ENCODE peak calls at places on chromosomes 6 and 20, in six cellular contexts. One of them, this sample, is unnamed.

GRCh38 chr6:113427617-113428016 is 429.5 kb upstream of the MARCKS start:
- DNase-seq in astrocyte of the cerebellum: no peak
- DNase-seq in thoracic aorta: no peak
- DNase-seq in ovary: no peak
- DNase-seq in Peyer's patch: no peak
- DNase-seq in choroid plexus epithelial cell: no peak
- DNase-seq in this sample: no peak

GRCh38 chr20:57457243-57457761 is 66.1 kb downstream of the RBM38 start:
- DNase-seq in Peyer's patch: no peak
- DNase-seq in astrocyte of the cerebellum: no peak
- DNase-seq in choroid plexus epithelial cell: no peak
- DNase-seq in ovary: no peak
- DNase-seq in thoracic aorta: no peak
- DNase-seq in this sample: no peak

GRCh38 chr6:44593539-44593944 is 206.0 kb downstream of the CDC5L start:
- DNase-seq in ovary: no peak
- DNase-seq in choroid plexus epithelial cell: peak; percentile 83
- DNase-seq in astrocyte of the cerebellum: peak; percentile 68
- DNase-seq in thoracic aorta: no peak
- DNase-seq in Peyer's patch: peak; percentile 54
- DNase-seq in this sample: peak; percentile 56

GRCh38 chr20:15867899-15868298 is 705.3 kb downstream of the KIF16B start:
- DNase-seq in astrocyte of the cerebellum: no peak
- DNase-seq in thoracic aorta: no peak
- DNase-seq in choroid plexus epithelial cell: no peak
- DNase-seq in ovary: no peak
- DNase-seq in Peyer's patch: no peak
- DNase-seq in this sample: no peak

GRCh38 chr6:33746651-33747100 is at the start of gene IP6K3:
- DNase-seq in ovary: no peak
- DNase-seq in Peyer's patch: no peak
- DNase-seq in astrocyte of the cerebellum: no peak
- DNase-seq in thoracic aorta: no peak
- DNase-seq in choroid plexus epithelial cell: no peak
- DNase-seq in this sample: no peak

GRCh38 chr6:44176935-44177509 is 18.4 kb downstream of the CAPN11 start:
- DNase-seq in astrocyte of the cerebellum: no peak
- DNase-seq in Peyer's patch: peak; percentile 24
- DNase-seq in ovary: no peak
- DNase-seq in choroid plexus epithelial cell: no peak
- DNase-seq in thoracic aorta: no peak
- DNase-seq in this sample: peak; percentile 75

GRCh38 chr6:94130458-94130857 is 711.1 kb upstream of the EPHA7 start:
- DNase-seq in astrocyte of the cerebellum: no peak
- DNase-seq in thoracic aorta: no peak
- DNase-seq in Peyer's patch: no peak
- DNase-seq in ovary: no peak
- DNase-seq in choroid plexus epithelial cell: peak; percentile 13
- DNase-seq in this sample: no peak

GRCh38 chr6:83853178-83853967 is at the start of gene RIPPLY2:
- DNase-seq in ovary: no peak
- DNase-seq in choroid plexus epithelial cell: peak; percentile 36
- DNase-seq in thoracic aorta: no peak
- DNase-seq in astrocyte of the cerebellum: no peak
- DNase-seq in Peyer's patch: no peak
- DNase-seq in this sample: peak; percentile 26

GRCh38 chr6:112680076-112680475 is 332.9 kb downstream of the RFPL4B start:
- DNase-seq in ovary: no peak
- DNase-seq in Peyer's patch: no peak
- DNase-seq in choroid plexus epithelial cell: peak; percentile 26
- DNase-seq in thoracic aorta: no peak
- DNase-seq in astrocyte of the cerebellum: no peak
- DNase-seq in this sample: no peak

GRCh38 chr20:44448753-44449546 is 26.7 kb upstream of the TTPAL start:
- DNase-seq in astrocyte of the cerebellum: no peak
- DNase-seq in ovary: no peak
- DNase-seq in choroid plexus epithelial cell: peak; percentile 26
- DNase-seq in Peyer's patch: no peak
- DNase-seq in thoracic aorta: no peak
- DNase-seq in this sample: peak; percentile 30

GRCh38 chr20:62754122-62754990 is 41.9 kb upstream of the MRGBP start:
- DNase-seq in ovary: no peak
- DNase-seq in astrocyte of the cerebellum: no peak
- DNase-seq in choroid plexus epithelial cell: no peak
- DNase-seq in thoracic aorta: no peak
- DNase-seq in Peyer's patch: no peak
- DNase-seq in this sample: no peak

GRCh38 chr6:22413681-22414305 is 117.0 kb upstream of the PRL start:
- DNase-seq in thoracic aorta: no peak
- DNase-seq in Peyer's patch: no peak
- DNase-seq in choroid plexus epithelial cell: peak; percentile 25
- DNase-seq in ovary: no peak
- DNase-seq in astrocyte of the cerebellum: peak; percentile 24
- DNase-seq in this sample: no peak

GRCh38 chr6:110597754-110598153 is 121.3 kb upstream of the SLC22A16 start:
- DNase-seq in astrocyte of the cerebellum: no peak
- DNase-seq in choroid plexus epithelial cell: no peak
- DNase-seq in ovary: no peak
- DNase-seq in thoracic aorta: no peak
- DNase-seq in Peyer's patch: no peak
- DNase-seq in this sample: no peak

GRCh38 chr20:52494244-52494643 is 302.7 kb upstream of the ZFP64 start:
- DNase-seq in astrocyte of the cerebellum: peak; percentile 4
- DNase-seq in choroid plexus epithelial cell: peak; percentile 86
- DNase-seq in thoracic aorta: no peak
- DNase-seq in ovary: no peak
- DNase-seq in Peyer's patch: no peak
- DNase-seq in this sample: no peak

GRCh38 chr6:1940381-1940780 is 305.0 kb downstream of the GMDS start:
- DNase-seq in choroid plexus epithelial cell: peak; percentile 74
- DNase-seq in thoracic aorta: no peak
- DNase-seq in ovary: no peak
- DNase-seq in astrocyte of the cerebellum: peak; percentile 18
- DNase-seq in Peyer's patch: no peak
- DNase-seq in this sample: peak; percentile 55

GRCh38 chr6:63066053-63066704 is 145.1 kb upstream of the FKBP1C start:
- DNase-seq in ovary: no peak
- DNase-seq in astrocyte of the cerebellum: no peak
- DNase-seq in choroid plexus epithelial cell: no peak
- DNase-seq in Peyer's patch: no peak
- DNase-seq in thoracic aorta: no peak
- DNase-seq in this sample: peak; percentile 21

GRCh38 chr6:89749918-89750317 is 69.7 kb downstream of the MDN1 start:
- DNase-seq in thoracic aorta: no peak
- DNase-seq in Peyer's patch: no peak
- DNase-seq in ovary: no peak
- DNase-seq in choroid plexus epithelial cell: no peak
- DNase-seq in astrocyte of the cerebellum: no peak
- DNase-seq in this sample: no peak

DNA sequence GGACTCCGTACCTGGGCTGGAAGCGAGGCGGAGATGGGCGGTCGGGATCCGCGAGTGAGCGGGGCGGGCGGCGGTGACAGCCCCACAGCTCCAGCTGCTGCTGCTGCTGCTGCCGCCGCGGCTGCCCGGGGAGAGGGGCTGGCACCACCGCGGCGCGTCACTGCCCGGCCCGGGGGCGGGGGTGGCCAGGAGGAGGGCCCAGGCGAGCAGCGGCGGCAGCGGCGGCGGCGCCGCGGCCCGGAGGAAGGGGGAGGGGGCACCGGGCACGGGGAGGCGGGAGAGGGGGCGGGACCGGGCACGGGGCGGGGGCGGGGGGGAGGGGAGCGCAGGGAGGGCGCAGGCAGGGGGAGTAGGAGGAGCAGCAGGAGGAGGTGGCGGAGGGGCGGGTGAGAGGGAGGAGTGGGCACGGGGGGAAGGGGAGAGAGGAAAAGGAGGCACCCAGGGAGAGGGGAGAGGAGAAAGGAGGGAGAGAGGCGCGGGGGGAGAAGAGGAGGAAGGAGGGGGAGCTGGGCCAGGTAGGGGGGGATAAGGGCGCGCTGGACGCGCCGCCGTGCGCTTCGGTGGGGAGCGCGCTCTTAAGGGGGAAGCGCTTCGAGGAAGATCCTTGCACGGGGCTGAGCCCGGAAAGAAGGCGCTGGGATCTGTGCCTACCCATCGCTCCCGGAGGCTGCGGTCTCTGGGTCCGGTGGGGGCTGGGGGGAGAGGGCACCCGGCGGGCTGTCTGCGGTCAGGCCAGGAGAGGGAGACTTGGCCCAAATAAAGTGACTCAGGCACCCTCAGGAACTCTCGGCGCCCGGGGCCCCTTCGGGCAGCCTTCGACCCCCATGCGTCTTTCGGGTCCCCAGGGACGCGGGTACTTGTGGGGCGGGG is 101.5 kb downstream of the NOL4L start:
- DNase-seq in thoracic aorta: no peak
- DNase-seq in Peyer's patch: peak; percentile 31
- DNase-seq in choroid plexus epithelial cell: peak; percentile 72
- DNase-seq in astrocyte of the cerebellum: peak; percentile 39
- DNase-seq in ovary: peak; percentile 64
- DNase-seq in this sample: peak; percentile 68
- TF ChIP-seq CTCF in thoracic aorta: no peak
- TF ChIP-seq CTCF in Peyer's patch: no peak
- TF ChIP-seq CTCF in choroid plexus epithelial cell: no peak
- TF ChIP-seq CTCF in astrocyte of the cerebellum: no peak
- TF ChIP-seq CTCF in ovary: no peak
- TF ChIP-seq CTCF in this sample: no peak

GRCh38 chr6:54244430-54244829 is 63.8 kb upstream of the TINAG start:
- DNase-seq in astrocyte of the cerebellum: no peak
- DNase-seq in Peyer's patch: no peak
- DNase-seq in choroid plexus epithelial cell: peak; percentile 63
- DNase-seq in thoracic aorta: no peak
- DNase-seq in ovary: no peak
- DNase-seq in this sample: no peak
- TF ChIP-seq CTCF in astrocyte of the cerebellum: peak; percentile 46
- TF ChIP-seq CTCF in Peyer's patch: peak; percentile 34
- TF ChIP-seq CTCF in choroid plexus epithelial cell: peak; percentile 64
- TF ChIP-seq CTCF in thoracic aorta: peak; percentile 47
- TF ChIP-seq CTCF in ovary: no peak
- TF ChIP-seq CTCF in this sample: peak; percentile 38

DNA sequence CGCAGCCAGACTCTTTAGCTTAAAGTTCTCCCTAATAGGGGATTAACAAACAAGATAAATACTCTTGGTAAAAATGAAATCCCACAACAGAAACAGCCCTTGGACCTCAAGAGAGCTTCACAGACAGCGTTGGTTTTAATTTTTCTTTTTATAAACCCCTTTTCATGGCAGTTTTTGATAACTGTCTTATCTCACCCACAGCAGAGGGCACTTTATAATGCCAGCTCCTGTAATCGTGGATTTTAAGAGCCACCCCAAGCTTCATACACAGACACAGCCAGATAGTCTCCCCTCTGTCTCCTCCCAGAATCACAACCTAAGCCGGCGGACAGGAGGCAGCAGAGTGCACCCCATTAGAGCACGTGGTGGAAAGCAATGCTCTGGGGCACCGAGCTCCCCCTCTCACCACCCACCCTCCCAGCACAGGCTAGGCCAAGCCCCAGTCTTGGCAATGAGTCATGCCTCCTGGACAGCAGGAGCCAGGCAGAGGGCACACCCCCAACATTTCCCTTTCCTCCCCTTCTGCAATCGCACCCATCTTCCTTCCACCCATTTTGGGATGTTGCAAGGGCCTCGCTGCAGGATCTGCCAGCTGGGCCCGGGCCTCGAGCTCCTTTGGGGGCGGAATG is 2.5 kb downstream of the JAG1 start:
- DNase-seq in Peyer's patch: peak; percentile 32
- DNase-seq in ovary: peak; percentile 84
- DNase-seq in astrocyte of the cerebellum: no peak
- DNase-seq in thoracic aorta: peak; percentile 70
- DNase-seq in choroid plexus epithelial cell: peak; percentile 95
- DNase-seq in this sample: peak; percentile 80
- TF ChIP-seq CTCF in Peyer's patch: peak; percentile 45
- TF ChIP-seq CTCF in ovary: peak; percentile 43
- TF ChIP-seq CTCF in astrocyte of the cerebellum: peak; percentile 77
- TF ChIP-seq CTCF in thoracic aorta: peak; percentile 49
- TF ChIP-seq CTCF in choroid plexus epithelial cell: peak; percentile 83
- TF ChIP-seq CTCF in this sample: peak; percentile 53

DNA sequence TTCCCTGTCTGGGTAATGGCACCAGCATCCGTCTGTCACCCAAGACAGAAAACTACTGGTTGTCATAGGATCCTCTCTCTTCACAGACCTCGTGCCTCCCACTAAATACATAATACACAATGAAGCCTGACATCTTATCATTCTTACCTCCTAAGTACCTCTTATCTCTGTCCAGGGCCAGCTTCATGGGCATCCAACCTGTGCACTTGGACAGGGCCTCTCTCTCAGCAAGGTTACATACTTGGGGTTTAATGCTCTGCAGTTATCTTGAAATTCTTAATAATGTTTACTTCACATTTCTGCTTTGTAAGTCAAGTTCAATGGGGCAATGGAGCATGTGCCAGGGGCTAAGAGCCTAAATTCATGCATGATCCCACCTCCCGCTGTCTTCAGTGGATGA is 30.8 kb upstream of the KLHL31 start:
- DNase-seq in astrocyte of the cerebellum: no peak
- DNase-seq in thoracic aorta: no peak
- DNase-seq in ovary: no peak
- DNase-seq in choroid plexus epithelial cell: no peak
- DNase-seq in Peyer's patch: no peak
- DNase-seq in this sample: no peak
- TF ChIP-seq CTCF in astrocyte of the cerebellum: no peak
- TF ChIP-seq CTCF in thoracic aorta: no peak
- TF ChIP-seq CTCF in ovary: no peak
- TF ChIP-seq CTCF in choroid plexus epithelial cell: no peak
- TF ChIP-seq CTCF in Peyer's patch: no peak
- TF ChIP-seq CTCF in this sample: no peak

DNA sequence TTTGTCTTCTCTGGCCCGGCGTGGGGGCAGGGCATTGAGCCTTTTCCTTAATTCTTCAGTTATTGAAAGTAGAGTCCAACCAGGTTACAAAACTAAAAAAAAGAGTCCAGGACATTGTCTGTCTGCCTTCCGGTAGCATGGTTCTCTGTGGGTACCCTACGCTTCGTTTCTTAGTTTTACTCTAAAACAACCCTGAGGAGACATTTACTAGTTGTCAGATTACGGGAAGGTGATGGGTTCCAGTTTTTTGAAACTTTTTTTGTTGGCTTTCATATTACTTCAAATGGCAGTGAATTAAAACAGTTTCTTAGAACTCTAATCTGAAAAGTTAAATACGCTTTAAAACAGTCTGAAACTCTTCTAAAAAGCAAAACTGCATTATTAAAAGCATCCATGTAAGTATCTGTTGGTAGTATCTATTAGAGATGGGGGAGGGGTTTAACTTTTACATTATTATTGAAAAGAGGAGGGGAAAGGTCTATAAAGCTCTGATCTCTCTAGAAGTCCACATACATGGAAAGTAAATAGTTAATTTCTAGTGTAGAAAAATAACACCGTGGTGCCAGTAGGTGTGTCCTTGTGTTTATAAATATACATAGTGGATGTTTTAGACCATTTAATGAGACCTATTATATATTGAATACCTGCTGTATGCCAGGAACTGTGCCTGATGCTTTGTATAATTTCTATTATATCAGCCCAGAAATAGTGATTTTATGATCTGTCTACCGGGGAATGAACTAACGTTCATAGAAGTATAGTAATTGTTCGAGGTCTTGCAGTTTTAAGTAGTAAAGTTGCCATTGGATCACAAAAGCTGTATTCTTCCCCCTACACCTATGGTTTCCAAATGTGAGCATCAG is 2.3 kb downstream of the BICRAL start:
- DNase-seq in astrocyte of the cerebellum: no peak
- DNase-seq in choroid plexus epithelial cell: peak; percentile 41
- DNase-seq in ovary: no peak
- DNase-seq in Peyer's patch: peak; percentile 59
- DNase-seq in thoracic aorta: no peak
- DNase-seq in this sample: no peak
- TF ChIP-seq CTCF in astrocyte of the cerebellum: no peak
- TF ChIP-seq CTCF in choroid plexus epithelial cell: no peak
- TF ChIP-seq CTCF in ovary: peak; percentile 21
- TF ChIP-seq CTCF in Peyer's patch: no peak
- TF ChIP-seq CTCF in thoracic aorta: no peak
- TF ChIP-seq CTCF in this sample: no peak

GRCh38 chr6:147784371-147784770 is 275.9 kb downstream of the SAMD5 start:
- DNase-seq in astrocyte of the cerebellum: no peak
- DNase-seq in ovary: no peak
- DNase-seq in thoracic aorta: no peak
- DNase-seq in Peyer's patch: no peak
- DNase-seq in choroid plexus epithelial cell: no peak
- DNase-seq in this sample: no peak
- TF ChIP-seq CTCF in astrocyte of the cerebellum: no peak
- TF ChIP-seq CTCF in ovary: no peak
- TF ChIP-seq CTCF in thoracic aorta: no peak
- TF ChIP-seq CTCF in Peyer's patch: no peak
- TF ChIP-seq CTCF in choroid plexus epithelial cell: no peak
- TF ChIP-seq CTCF in this sample: no peak